ENCODE peak calls at places on chromosomes 7 and 10, in ten cellular contexts. P is NCI-H1694 treated with DMSO at 0.1 percent for 48 hours; A is adipocyte; V is AG09319; Q is neural crest cell; S is pancreas; X is astrocyte of the spinal cord; C is ACHN; E is AG08396; M is stimulated activated naive CD4-positive, alpha-beta T cell treated with Interleukin-2 at 50 U/mL for 16 hours. R is an unnamed sample.

GRCh38 chr7:39091774-39092173 is 114.1 kb downstream of the POU6F2 start:
- DNase-seq in P (no peak), A (no peak), V (no peak), Q (no peak), S (no peak), X (no peak), C (no peak), E (no peak), M (no peak), R (no peak)

GRCh38 chr10:97882142-97883091 is 32.8 kb downstream of the GOLGA7B start:
- DNase-seq in P (no peak), A (peak), V (peak), Q (no peak), S (no peak), X (peak), C (peak), E (peak), M (no peak), R (no peak)

GRCh38 chr10:30059209-30060107 is at the start of gene JCAD:
- DNase-seq in P (peak), A (peak), V (no peak), Q (peak), S (peak), X (no peak), C (peak), E (peak), M (no peak), R (peak)

GRCh38 chr7:111091623-111092370 is 870 bp downstream of the LRRN3 start:
- DNase-seq in P (peak), A (peak), V (no peak), Q (no peak), S (no peak), X (no peak), C (no peak), E (no peak), M (no peak), R (no peak)

GRCh38 chr7:28442540-28443420 is 30.5 kb downstream of the CREB5 start:
- DNase-seq in P (no peak), A (no peak), V (no peak), Q (no peak), S (no peak), X (no peak), C (no peak), E (no peak), M (no peak), R (no peak)

GRCh38 chr7:75995996-75996395 is 1.6 kb upstream of the TMEM120A start:
- DNase-seq in P (no peak), A (no peak), V (no peak), Q (no peak), S (no peak), X (no peak), C (no peak), E (no peak), M (no peak), R (no peak)

GRCh38 chr10:121710207-121710606 is 112.0 kb upstream of the FGFR2 start:
- DNase-seq in P (no peak), A (no peak), V (no peak), Q (no peak), S (no peak), X (no peak), C (no peak), E (no peak), M (no peak), R (no peak)

GRCh38 chr7:26073041-26073440 is 79.0 kb upstream of the NFE2L3 start:
- DNase-seq in P (no peak), A (no peak), V (no peak), Q (no peak), S (no peak), X (no peak), C (no peak), E (no peak), M (no peak), R (no peak)

GRCh38 chr7:155961241-155962190 is 149.3 kb upstream of the SHH start:
- DNase-seq in P (no peak), A (no peak), V (no peak), Q (no peak), S (no peak), X (peak), C (peak), E (no peak), M (peak), R (peak)

GRCh38 chr10:51074238-51075028 is at the start of gene PRKG1:
- DNase-seq in P (peak), A (peak), V (peak), Q (peak), S (peak), X (peak), C (peak), E (peak), M (no peak), R (peak)